ENCODE peak calls at places on chromosomes 7 and 10, in six cellular contexts. One of them, this sample, is unnamed.

GRCh38 chr10:33570495-33570894 is 236.0 kb upstream of the NRP1 start:
- DNase-seq in endothelial cell: no peak
- DNase-seq in choroid plexus epithelial cell: no peak
- DNase-seq in Panc1: no peak
- DNase-seq in bronchial epithelial cell: no peak
- DNase-seq in activated B cell treated with CpG ODN at 0.5 μM for 24 hours: no peak
- DNase-seq in this sample: no peak

GRCh38 chr7:95276114-95276513 is 48.2 kb downstream of the PON1 start:
- DNase-seq in endothelial cell: no peak
- DNase-seq in activated B cell treated with CpG ODN at 0.5 μM for 24 hours: no peak
- DNase-seq in bronchial epithelial cell: peak
- DNase-seq in choroid plexus epithelial cell: no peak
- DNase-seq in Panc1: no peak
- DNase-seq in this sample: no peak

GRCh38 chr10:116866987-116867595 is 17.8 kb downstream of the ENO4 start:
- DNase-seq in activated B cell treated with CpG ODN at 0.5 μM for 24 hours: no peak
- DNase-seq in choroid plexus epithelial cell: peak
- DNase-seq in bronchial epithelial cell: peak
- DNase-seq in Panc1: no peak
- DNase-seq in endothelial cell: no peak
- DNase-seq in this sample: no peak

GRCh38 chr10:33722067-33722466 is 387.6 kb upstream of the NRP1 start:
- DNase-seq in activated B cell treated with CpG ODN at 0.5 μM for 24 hours: no peak
- DNase-seq in Panc1: no peak
- DNase-seq in endothelial cell: no peak
- DNase-seq in bronchial epithelial cell: peak
- DNase-seq in choroid plexus epithelial cell: peak
- DNase-seq in this sample: no peak

GRCh38 chr10:25294032-25294926 is 119.5 kb downstream of the GPR158 start:
- DNase-seq in choroid plexus epithelial cell: peak
- DNase-seq in endothelial cell: no peak
- DNase-seq in activated B cell treated with CpG ODN at 0.5 μM for 24 hours: no peak
- DNase-seq in Panc1: no peak
- DNase-seq in bronchial epithelial cell: peak
- DNase-seq in this sample: no peak

GRCh38 chr7:65946895-65947294 is 35.1 kb downstream of the GUSB start:
- DNase-seq in Panc1: peak
- DNase-seq in choroid plexus epithelial cell: peak
- DNase-seq in bronchial epithelial cell: peak
- DNase-seq in endothelial cell: no peak
- DNase-seq in activated B cell treated with CpG ODN at 0.5 μM for 24 hours: no peak
- DNase-seq in this sample: no peak

GRCh38 chr7:51108134-51108533 is 208.5 kb downstream of the COBL start:
- DNase-seq in activated B cell treated with CpG ODN at 0.5 μM for 24 hours: no peak
- DNase-seq in Panc1: no peak
- DNase-seq in endothelial cell: no peak
- DNase-seq in choroid plexus epithelial cell: no peak
- DNase-seq in bronchial epithelial cell: no peak
- DNase-seq in this sample: no peak

GRCh38 chr10:100501423-100501822 is 18.2 kb downstream of the SEC31B start:
- DNase-seq in endothelial cell: no peak
- DNase-seq in activated B cell treated with CpG ODN at 0.5 μM for 24 hours: no peak
- DNase-seq in Panc1: no peak
- DNase-seq in bronchial epithelial cell: peak
- DNase-seq in choroid plexus epithelial cell: no peak
- DNase-seq in this sample: no peak

GRCh38 chr10:85612378-85612775 is 754.2 kb downstream of the GRID1 start:
- DNase-seq in bronchial epithelial cell: no peak
- DNase-seq in activated B cell treated with CpG ODN at 0.5 μM for 24 hours: no peak
- DNase-seq in endothelial cell: no peak
- DNase-seq in Panc1: no peak
- DNase-seq in choroid plexus epithelial cell: no peak
- DNase-seq in this sample: no peak

GRCh38 chr10:921471-922414 is 9.8 kb downstream of the LARP4B start:
- DNase-seq in bronchial epithelial cell: peak
- DNase-seq in Panc1: no peak
- DNase-seq in choroid plexus epithelial cell: peak
- DNase-seq in endothelial cell: no peak
- DNase-seq in activated B cell treated with CpG ODN at 0.5 μM for 24 hours: no peak
- DNase-seq in this sample: no peak

GRCh38 chr10:103456074-103456660 is 2.5 kb downstream of the CALHM1 start:
- DNase-seq in bronchial epithelial cell: no peak
- DNase-seq in endothelial cell: no peak
- DNase-seq in Panc1: no peak
- DNase-seq in activated B cell treated with CpG ODN at 0.5 μM for 24 hours: no peak
- DNase-seq in choroid plexus epithelial cell: no peak
- DNase-seq in this sample: no peak

GRCh38 chr7:4681922-4682620 is at the start of gene FOXK1:
- DNase-seq in Panc1: no peak
- DNase-seq in bronchial epithelial cell: no peak
- DNase-seq in choroid plexus epithelial cell: peak
- DNase-seq in endothelial cell: peak
- DNase-seq in activated B cell treated with CpG ODN at 0.5 μM for 24 hours: peak
- DNase-seq in this sample: peak

GRCh38 chr7:77528368-77528767 is 8.7 kb upstream of the PTPN12 start:
- DNase-seq in choroid plexus epithelial cell: no peak
- DNase-seq in bronchial epithelial cell: peak
- DNase-seq in endothelial cell: no peak
- DNase-seq in Panc1: no peak
- DNase-seq in activated B cell treated with CpG ODN at 0.5 μM for 24 hours: no peak
- DNase-seq in this sample: no peak

GRCh38 chr7:18607025-18607424 is 111.5 kb downstream of the HDAC9 start:
- DNase-seq in Panc1: no peak
- DNase-seq in choroid plexus epithelial cell: peak
- DNase-seq in bronchial epithelial cell: peak
- DNase-seq in endothelial cell: no peak
- DNase-seq in activated B cell treated with CpG ODN at 0.5 μM for 24 hours: no peak
- DNase-seq in this sample: no peak

GRCh38 chr7:120055300-120055699 is 217.7 kb upstream of the KCND2 start:
- DNase-seq in activated B cell treated with CpG ODN at 0.5 μM for 24 hours: no peak
- DNase-seq in bronchial epithelial cell: peak
- DNase-seq in Panc1: no peak
- DNase-seq in choroid plexus epithelial cell: peak
- DNase-seq in endothelial cell: no peak
- DNase-seq in this sample: no peak

GRCh38 chr10:18273039-18273438 is 132.8 kb downstream of the CACNB2 start:
- DNase-seq in activated B cell treated with CpG ODN at 0.5 μM for 24 hours: no peak
- DNase-seq in choroid plexus epithelial cell: no peak
- DNase-seq in endothelial cell: no peak
- DNase-seq in bronchial epithelial cell: no peak
- DNase-seq in Panc1: no peak
- DNase-seq in this sample: no peak

GRCh38 chr7:73976761-73977625 is 51.0 kb upstream of the ELN start:
- DNase-seq in endothelial cell: no peak
- DNase-seq in Panc1: no peak
- DNase-seq in activated B cell treated with CpG ODN at 0.5 μM for 24 hours: peak
- DNase-seq in bronchial epithelial cell: no peak
- DNase-seq in choroid plexus epithelial cell: no peak
- DNase-seq in this sample: no peak

GRCh38 chr7:156062286-156062685 is 250.0 kb upstream of the SHH start:
- DNase-seq in Panc1: no peak
- DNase-seq in bronchial epithelial cell: no peak
- DNase-seq in choroid plexus epithelial cell: no peak
- DNase-seq in endothelial cell: no peak
- DNase-seq in activated B cell treated with CpG ODN at 0.5 μM for 24 hours: no peak
- DNase-seq in this sample: no peak

GRCh38 chr10:21191512-21191911 is 294.4 kb upstream of the NEBL start:
- DNase-seq in bronchial epithelial cell: no peak
- DNase-seq in choroid plexus epithelial cell: no peak
- DNase-seq in endothelial cell: no peak
- DNase-seq in activated B cell treated with CpG ODN at 0.5 μM for 24 hours: no peak
- DNase-seq in Panc1: no peak
- DNase-seq in this sample: no peak

GRCh38 chr7:118478931-118479330 is 254.4 kb downstream of the ANKRD7 start:
- DNase-seq in bronchial epithelial cell: no peak
- DNase-seq in endothelial cell: no peak
- DNase-seq in Panc1: no peak
- DNase-seq in activated B cell treated with CpG ODN at 0.5 μM for 24 hours: no peak
- DNase-seq in choroid plexus epithelial cell: no peak
- DNase-seq in this sample: no peak

GRCh38 chr7:102450242-102450641 is 14.4 kb downstream of the ALKBH4 start:
- DNase-seq in Panc1: no peak
- DNase-seq in endothelial cell: no peak
- DNase-seq in bronchial epithelial cell: no peak
- DNase-seq in activated B cell treated with CpG ODN at 0.5 μM for 24 hours: peak
- DNase-seq in choroid plexus epithelial cell: no peak
- DNase-seq in this sample: no peak

GRCh38 chr7:102449136-102449535 is 15.5 kb downstream of the ALKBH4 start:
- DNase-seq in bronchial epithelial cell: no peak
- DNase-seq in activated B cell treated with CpG ODN at 0.5 μM for 24 hours: no peak
- DNase-seq in endothelial cell: no peak
- DNase-seq in choroid plexus epithelial cell: no peak
- DNase-seq in Panc1: no peak
- DNase-seq in this sample: no peak

GRCh38 chr7:102453319-102453718 is 11.3 kb downstream of the ALKBH4 start:
- DNase-seq in endothelial cell: no peak
- DNase-seq in Panc1: no peak
- DNase-seq in bronchial epithelial cell: no peak
- DNase-seq in choroid plexus epithelial cell: no peak
- DNase-seq in activated B cell treated with CpG ODN at 0.5 μM for 24 hours: no peak
- DNase-seq in this sample: no peak

GRCh38 chr7:102452451-102452850 is 12.2 kb downstream of the ALKBH4 start:
- DNase-seq in bronchial epithelial cell: no peak
- DNase-seq in choroid plexus epithelial cell: no peak
- DNase-seq in endothelial cell: no peak
- DNase-seq in activated B cell treated with CpG ODN at 0.5 μM for 24 hours: no peak
- DNase-seq in Panc1: no peak
- DNase-seq in this sample: no peak

GRCh38 chr7:102451371-102452054 is 13.2 kb downstream of the ALKBH4 start:
- DNase-seq in choroid plexus epithelial cell: no peak
- DNase-seq in Panc1: no peak
- DNase-seq in bronchial epithelial cell: peak
- DNase-seq in endothelial cell: no peak
- DNase-seq in activated B cell treated with CpG ODN at 0.5 μM for 24 hours: no peak
- DNase-seq in this sample: no peak
- TF ChIP-seq CTCF in choroid plexus epithelial cell: no peak
- TF ChIP-seq CTCF in Panc1: no peak
- TF ChIP-seq CTCF in bronchial epithelial cell: no peak
- TF ChIP-seq CTCF in endothelial cell: no peak
- TF ChIP-seq CTCF in activated B cell treated with CpG ODN at 0.5 μM for 24 hours: no peak
- TF ChIP-seq CTCF in this sample: peak

GRCh38 chr10:69863580-69863979 is 61.9 kb downstream of the COL13A1 start:
- DNase-seq in choroid plexus epithelial cell: peak
- DNase-seq in endothelial cell: no peak
- DNase-seq in bronchial epithelial cell: peak
- DNase-seq in Panc1: no peak
- DNase-seq in activated B cell treated with CpG ODN at 0.5 μM for 24 hours: no peak
- DNase-seq in this sample: no peak

GRCh38 chr10:69864321-69864720 is 62.6 kb downstream of the COL13A1 start:
- DNase-seq in bronchial epithelial cell: peak
- DNase-seq in activated B cell treated with CpG ODN at 0.5 μM for 24 hours: no peak
- DNase-seq in choroid plexus epithelial cell: peak
- DNase-seq in Panc1: peak
- DNase-seq in endothelial cell: no peak
- DNase-seq in this sample: no peak

GRCh38 chr10:69862882-69863530 is 61.3 kb downstream of the COL13A1 start:
- DNase-seq in endothelial cell: no peak
- DNase-seq in Panc1: no peak
- DNase-seq in activated B cell treated with CpG ODN at 0.5 μM for 24 hours: no peak
- DNase-seq in choroid plexus epithelial cell: no peak
- DNase-seq in bronchial epithelial cell: peak
- DNase-seq in this sample: no peak

GRCh38 chr10:69860290-69860689 is 58.6 kb downstream of the COL13A1 start:
- DNase-seq in choroid plexus epithelial cell: no peak
- DNase-seq in activated B cell treated with CpG ODN at 0.5 μM for 24 hours: no peak
- DNase-seq in endothelial cell: no peak
- DNase-seq in bronchial epithelial cell: no peak
- DNase-seq in Panc1: no peak
- DNase-seq in this sample: no peak

GRCh38 chr10:69861251-69862240 is 59.8 kb downstream of the COL13A1 start:
- DNase-seq in choroid plexus epithelial cell: peak
- DNase-seq in Panc1: peak
- DNase-seq in bronchial epithelial cell: peak
- DNase-seq in activated B cell treated with CpG ODN at 0.5 μM for 24 hours: no peak
- DNase-seq in endothelial cell: no peak
- DNase-seq in this sample: no peak
- TF ChIP-seq CTCF in choroid plexus epithelial cell: peak
- TF ChIP-seq CTCF in Panc1: no peak
- TF ChIP-seq CTCF in bronchial epithelial cell: peak
- TF ChIP-seq CTCF in activated B cell treated with CpG ODN at 0.5 μM for 24 hours: no peak
- TF ChIP-seq CTCF in endothelial cell: no peak
- TF ChIP-seq CTCF in this sample: peak

GRCh38 chr7:45920543-45921380 is at the start of gene IGFBP3:
- DNase-seq in Panc1: no peak
- DNase-seq in endothelial cell: peak
- DNase-seq in activated B cell treated with CpG ODN at 0.5 μM for 24 hours: no peak
- DNase-seq in choroid plexus epithelial cell: peak
- DNase-seq in bronchial epithelial cell: no peak
- DNase-seq in this sample: peak

GRCh38 chr7:45921381-45921698 is 268 bp upstream of the IGFBP3 start:
- DNase-seq in bronchial epithelial cell: no peak
- DNase-seq in Panc1: no peak
- DNase-seq in activated B cell treated with CpG ODN at 0.5 μM for 24 hours: no peak
- DNase-seq in choroid plexus epithelial cell: no peak
- DNase-seq in endothelial cell: no peak
- DNase-seq in this sample: no peak

GRCh38 chr7:45922810-45923209 is 1.7 kb upstream of the IGFBP3 start:
- DNase-seq in bronchial epithelial cell: peak
- DNase-seq in endothelial cell: peak
- DNase-seq in activated B cell treated with CpG ODN at 0.5 μM for 24 hours: no peak
- DNase-seq in choroid plexus epithelial cell: no peak
- DNase-seq in Panc1: no peak
- DNase-seq in this sample: no peak

GRCh38 chr7:45923290-45923689 is 2.2 kb upstream of the IGFBP3 start:
- DNase-seq in activated B cell treated with CpG ODN at 0.5 μM for 24 hours: no peak
- DNase-seq in Panc1: no peak
- DNase-seq in bronchial epithelial cell: peak
- DNase-seq in endothelial cell: peak
- DNase-seq in choroid plexus epithelial cell: peak
- DNase-seq in this sample: peak

GRCh38 chr7:45921699-45922519 is 837 bp upstream of the IGFBP3 start:
- DNase-seq in choroid plexus epithelial cell: peak
- DNase-seq in activated B cell treated with CpG ODN at 0.5 μM for 24 hours: no peak
- DNase-seq in Panc1: no peak
- DNase-seq in bronchial epithelial cell: peak
- DNase-seq in endothelial cell: peak
- DNase-seq in this sample: peak
- TF ChIP-seq CTCF in choroid plexus epithelial cell: peak
- TF ChIP-seq CTCF in activated B cell treated with CpG ODN at 0.5 μM for 24 hours: no peak
- TF ChIP-seq CTCF in Panc1: peak
- TF ChIP-seq CTCF in bronchial epithelial cell: peak
- TF ChIP-seq CTCF in endothelial cell: peak
- TF ChIP-seq CTCF in this sample: peak

GRCh38 chr7:37420931-37421330 is 27.7 kb downstream of the ELMO1 start:
- DNase-seq in bronchial epithelial cell: no peak
- DNase-seq in choroid plexus epithelial cell: no peak
- DNase-seq in endothelial cell: no peak
- DNase-seq in activated B cell treated with CpG ODN at 0.5 μM for 24 hours: no peak
- DNase-seq in Panc1: no peak
- DNase-seq in this sample: no peak
- TF ChIP-seq CTCF in bronchial epithelial cell: no peak
- TF ChIP-seq CTCF in choroid plexus epithelial cell: no peak
- TF ChIP-seq CTCF in endothelial cell: no peak
- TF ChIP-seq CTCF in activated B cell treated with CpG ODN at 0.5 μM for 24 hours: no peak
- TF ChIP-seq CTCF in Panc1: no peak
- TF ChIP-seq CTCF in this sample: no peak